ENCODE peak calls at places on chromosomes 4 and X, in eight cellular contexts. K is IMR-90, B is upper lobe of right lung, Y is GM23338, S is keratinocyte, W is GM12878, M is cardiac muscle cell, I is kidney epithelial cell. U is an unnamed sample.

GRCh38 chr4:169059294-169060201 is 49.5 kb upstream of the CBR4 start:
- DNase-seq in K (no peak), B (no peak), Y (no peak), S (no peak), W (no peak), M (no peak), I (no peak), U (no peak)

GRCh38 chr4:149161247-149161646 is 654.4 kb downstream of the IQCM start:
- DNase-seq in K (peak; percentile 68), B (no peak), Y (no peak), S (no peak), W (no peak), M (no peak), I (no peak), U (peak; percentile 78)

GRCh38 chrX:96052078-96052477 is 632.6 kb upstream of the DIAPH2 start:
- DNase-seq in K (no peak), B (no peak), Y (no peak), S (no peak), W (no peak), M (no peak), I (no peak), U (no peak)

GRCh38 chr4:3682236-3683076 is 83.7 kb upstream of the ADRA2C start:
- DNase-seq in K (no peak), B (peak; percentile 46), Y (no peak), S (no peak), W (no peak), M (no peak), I (no peak), U (no peak)

GRCh38 chrX:47586043-47586787 is 4.0 kb downstream of the TIMP1 start:
- DNase-seq in K (no peak), B (no peak), Y (no peak), S (no peak), W (no peak), M (no peak), I (no peak), U (no peak)

GRCh38 chrX:71102292-71102691 is 4.2 kb downstream of the CXorf65 start:
- DNase-seq in K (no peak), B (no peak), Y (no peak), S (no peak), W (no peak), M (no peak), I (no peak), U (no peak)

GRCh38 chrX:64394059-64394873 is 986 bp downstream of the MTMR8 start:
- DNase-seq in K (no peak), B (no peak), Y (no peak), S (no peak), W (no peak), M (no peak), I (no peak), U (no peak)

GRCh38 chr4:60223098-60223497 is 977.0 kb upstream of the ADGRL3 start:
- DNase-seq in K (no peak), B (no peak), Y (no peak), S (no peak), W (no peak), M (no peak), I (no peak), U (no peak)

GRCh38 chr4:20281453-20281852 is 29.7 kb downstream of the SLIT2 start:
- DNase-seq in K (no peak), B (no peak), Y (peak; percentile 27), S (no peak), W (no peak), M (no peak), I (no peak), U (no peak)

GRCh38 chr4:48109413-48110263 is 24.4 kb downstream of the TXK start:
- DNase-seq in K (peak; percentile 40), B (no peak), Y (peak; percentile 81), S (no peak), W (no peak), M (peak; percentile 64), I (peak; percentile 34), U (no peak)

GRCh38 chr4:7526929-7527535 is 92.3 kb upstream of the PSAPL1 start:
- DNase-seq in K (no peak), B (no peak), Y (no peak), S (no peak), W (no peak), M (no peak), I (no peak), U (no peak)

GRCh38 chr4:95193391-95194224 is 355.2 kb downstream of the UNC5C start:
- DNase-seq in K (no peak), B (no peak), Y (no peak), S (no peak), W (no peak), M (peak; percentile 73), I (no peak), U (no peak)

GRCh38 chr4:174215936-174216699 is 67.3 kb downstream of the FBXO8 start:
- DNase-seq in K (no peak), B (no peak), Y (peak; percentile 65), S (no peak), W (no peak), M (peak; percentile 67), I (no peak), U (no peak)

GRCh38 chrX:22314211-22314610 is 41.5 kb downstream of the CBLL2 start:
- DNase-seq in K (no peak), B (no peak), Y (no peak), S (no peak), W (no peak), M (no peak), I (no peak), U (no peak)

GRCh38 chrX:49106930-49107329 is 16.6 kb downstream of the GPKOW start:
- DNase-seq in K (peak; percentile 52), B (no peak), Y (peak; percentile 38), S (no peak), W (no peak), M (peak; percentile 22), I (no peak), U (no peak)

GRCh38 chr4:8112036-8112576 is 46.5 kb downstream of the ABLIM2 start:
- DNase-seq in K (no peak), B (no peak), Y (peak; percentile 42), S (no peak), W (no peak), M (no peak), I (no peak), U (no peak)

GRCh38 chrX:152853986-152854385 is 23.1 kb downstream of the NSDHL start:
- DNase-seq in K (no peak), B (no peak), Y (no peak), S (no peak), W (no peak), M (no peak), I (no peak), U (no peak)

GRCh38 chrX:16882188-16882587 is 12.0 kb upstream of the RBBP7 start:
- DNase-seq in K (peak; percentile 25), B (peak; percentile 65), Y (no peak), S (no peak), W (no peak), M (no peak), I (no peak), U (no peak)

GRCh38 chrX:124226129-124226528 is 106.3 kb upstream of the TEX13D start:
- DNase-seq in K (no peak), B (no peak), Y (no peak), S (peak; percentile 19), W (no peak), M (no peak), I (no peak), U (no peak)

DNA sequence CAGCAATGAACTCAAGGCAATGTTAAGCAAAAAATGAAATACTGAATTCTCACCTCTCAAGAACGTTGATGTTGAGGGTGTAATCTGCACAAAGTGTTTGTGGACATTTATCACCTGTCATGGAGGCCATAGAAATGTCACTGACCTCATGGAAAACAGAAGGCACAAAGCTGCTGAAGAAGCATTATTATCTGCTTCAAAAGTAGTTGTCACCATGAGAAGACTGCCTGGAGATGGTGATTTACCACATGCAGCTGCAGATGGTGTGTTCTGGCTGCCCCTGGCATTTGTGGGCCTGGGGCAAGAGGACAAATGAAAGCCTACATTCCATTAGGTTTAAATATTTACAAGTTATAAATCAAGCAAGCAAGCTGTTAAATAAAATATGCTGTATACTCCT is 116.8 kb upstream of the RPS6KA3 start:
- DNase-seq in K (no peak), B (no peak), Y (no peak), S (no peak), W (no peak), M (peak; percentile 40), I (no peak), U (no peak)
- TF ChIP-seq CTCF in K (no peak), B (no peak), Y (no peak), S (no peak), W (no peak), M (no peak), I (no peak), U (no peak)

GRCh38 chr4:107856901-107857300 is 32.2 kb downstream of the SGMS2 start:
- DNase-seq in K (no peak), B (no peak), Y (no peak), S (no peak), W (no peak), M (no peak), I (no peak), U (no peak)

GRCh38 chr4:107850438-107850837 is 25.7 kb downstream of the SGMS2 start:
- DNase-seq in K (no peak), B (no peak), Y (no peak), S (no peak), W (no peak), M (no peak), I (no peak), U (no peak)

GRCh38 chr4:107854326-107855030 is 29.7 kb downstream of the SGMS2 start:
- DNase-seq in K (peak; percentile 14), B (no peak), Y (no peak), S (no peak), W (no peak), M (no peak), I (no peak), U (peak; percentile 59)

GRCh38 chr4:107855723-107856122 is 31.0 kb downstream of the SGMS2 start:
- DNase-seq in K (no peak), B (no peak), Y (no peak), S (no peak), W (no peak), M (no peak), I (no peak), U (no peak)

GRCh38 chr4:107853444-107854325 is 29.0 kb downstream of the SGMS2 start:
- DNase-seq in K (peak; percentile 72), B (no peak), Y (no peak), S (no peak), W (no peak), M (no peak), I (no peak), U (peak; percentile 92)
- H3K4me3 ChIP-seq in K (no peak overlapping the region), B (no peak overlapping the region), Y (no peak overlapping the region), S (no peak overlapping the region), W (no peak overlapping the region), M (no peak overlapping the region), I (no peak overlapping the region), U (peak overlapping the region; percentile 16)

DNA sequence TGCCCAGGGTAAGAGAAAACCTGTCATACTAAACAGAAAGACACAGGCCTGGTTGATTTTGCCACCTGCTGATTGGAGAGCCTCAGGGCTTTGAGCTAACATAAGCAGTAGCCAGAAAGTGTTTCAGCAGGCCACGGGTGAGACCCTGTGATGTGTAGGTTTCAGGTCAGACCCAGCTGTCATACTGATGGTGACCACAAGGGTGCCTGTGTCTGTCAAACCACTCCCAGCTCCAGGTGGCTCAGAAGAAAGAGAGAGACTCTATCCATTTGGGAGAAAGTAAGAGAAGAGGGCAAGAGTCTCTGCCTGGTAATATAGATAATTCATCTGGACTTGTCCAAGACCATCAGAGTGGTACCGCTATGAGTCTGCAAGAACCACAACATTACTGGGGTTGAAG is 72.8 kb upstream of the NLRP2B start:
- DNase-seq in K (no peak), B (no peak), Y (peak; percentile 38), S (no peak), W (no peak), M (no peak), I (no peak), U (no peak)
- TF ChIP-seq CTCF in K (no peak), B (no peak), Y (peak; percentile 24), S (no peak), W (no peak), M (no peak), I (no peak), U (no peak)

GRCh38 chrX:24030597-24030996 is 3.6 kb upstream of the KLHL15 start:
- DNase-seq in K (no peak), B (no peak), Y (no peak), S (no peak), W (no peak), M (no peak), I (no peak), U (no peak)
- H3K4me3 ChIP-seq in K (no peak overlapping the region), B (no peak overlapping the region), Y (no peak overlapping the region), S (no peak overlapping the region), W (no peak overlapping the region), M (no peak overlapping the region), I (no peak overlapping the region), U (no peak overlapping the region)

U was measured in retinal pigment epithelial cell.